ENCODE peak calls at places on chromosomes 3 and 15, in six cellular contexts. D, M, B, V, C and W are unnamed samples.

GRCh38 chr3:34357461-34357860 is 559.0 kb downstream of the PDCD6IP start:
- DNase-seq in D (no peak), V (no peak), C (no peak), B (no peak), M (no peak), W (no peak)

GRCh38 chr3:194058189-194058571 is 77.8 kb upstream of the HES1 start:
- DNase-seq in M (peak), C (peak), D (no peak), B (peak), V (peak), W (no peak)

GRCh38 chr3:102532901-102533300 is 98.1 kb downstream of the ZPLD1 start:
- DNase-seq in V (peak), D (no peak), M (no peak), C (no peak), B (no peak), W (no peak)

GRCh38 chr3:40899286-40899712 is 300.0 kb upstream of the CTNNB1 start:
- DNase-seq in C (no peak), D (no peak), V (no peak), M (no peak), B (no peak), W (no peak)

GRCh38 chr3:107674371-107674770 is 151.6 kb downstream of the BBX start:
- DNase-seq in C (no peak), D (no peak), M (no peak), V (peak), B (no peak), W (no peak)

GRCh38 chr3:188839187-188839695 is 332.5 kb upstream of the TPRG1 start:
- DNase-seq in C (no peak), M (peak), B (no peak), D (no peak), V (no peak), W (no peak)

GRCh38 chr15:75211436-75212199 is 9.9 kb downstream of the C15orf39 start:
- DNase-seq in B (no peak), V (no peak), C (no peak), D (no peak), M (no peak), W (no peak)

GRCh38 chr3:188954590-188955208 is 217.1 kb upstream of the TPRG1 start:
- DNase-seq in B (peak), D (peak), V (peak), C (peak), M (peak), W (peak)

GRCh38 chr15:41490355-41490754 is 3.3 kb upstream of the ITPKA start:
- DNase-seq in M (peak), C (no peak), D (no peak), V (peak), B (no peak), W (no peak)

GRCh38 chr3:139457066-139457465 is 19.2 kb downstream of the RBP2 start:
- DNase-seq in B (no peak), C (no peak), M (no peak), V (no peak), D (no peak), W (no peak)